ENCODE peak calls at places on chromosomes 13 and 19, in seven cellular contexts. D is activated B cell treated with CpG ODN at 0.5 μM for 24 hours; W is AG04450; I is CD8-positive, alpha-beta T cell; N is epithelial cell of proximal tubule; Q is IMR-90; P is left ventricle myocardium inferior. M is an unnamed sample.

GRCh38 chr13:35164324-35164932 is 222.4 kb downstream of the NBEA start:
- DNase-seq in D (no peak), W (no peak), I (no peak), N (no peak), Q (peak), P (no peak), M (no peak)

GRCh38 chr19:49216076-49216475 is 58.5 kb downstream of the TRPM4 start:
- DNase-seq in D (no peak), W (no peak), I (no peak), N (no peak), Q (peak), P (no peak), M (peak)

GRCh38 chr13:49681837-49682236 is 9.4 kb downstream of the EBPL start:
- DNase-seq in D (no peak), W (no peak), I (no peak), N (no peak), Q (peak), P (no peak), M (peak)

GRCh38 chr13:51584731-51585191 is 499 bp downstream of the WDFY2 start:
- DNase-seq in D (no peak), W (no peak), I (peak), N (no peak), Q (peak), P (peak), M (peak)

GRCh38 chr19:10113964-10114650 is 2.6 kb downstream of the P2RY11 start:
- DNase-seq in D (no peak), W (no peak), I (no peak), N (no peak), Q (no peak), P (no peak), M (no peak)

GRCh38 chr19:11400695-11401291 is 16.7 kb upstream of the EPOR start:
- DNase-seq in D (no peak), W (no peak), I (no peak), N (no peak), Q (no peak), P (no peak), M (no peak)

GRCh38 chr13:113636266-113636963 is 21.6 kb downstream of the ATP4B start:
- DNase-seq in D (no peak), W (no peak), I (no peak), N (no peak), Q (no peak), P (peak), M (no peak)

GRCh38 chr19:3585301-3586123 is at the start of gene GIPC3:
- DNase-seq in D (peak), W (no peak), I (no peak), N (no peak), Q (no peak), P (no peak), M (no peak)

GRCh38 chr19:3055741-3056453 is 6.4 kb downstream of the TLE5 start:
- DNase-seq in D (no peak), W (no peak), I (no peak), N (no peak), Q (no peak), P (no peak), M (no peak)

GRCh38 chr13:21079761-21080730 is 18.7 kb upstream of the LATS2 start:
- DNase-seq in D (no peak), W (peak), I (no peak), N (peak), Q (peak), P (no peak), M (peak)

GRCh38 chr13:20616059-20616797 is 49.3 kb downstream of the IFT88 start:
- DNase-seq in D (no peak), W (peak), I (no peak), N (no peak), Q (peak), P (no peak), M (peak)

GRCh38 chr19:55449469-55449868 is 6.4 kb upstream of the SHISA7 start:
- DNase-seq in D (no peak), W (no peak), I (no peak), N (no peak), Q (no peak), P (no peak), M (no peak)

GRCh38 chr19:2478324-2478755 is 2.4 kb downstream of the GADD45B start:
- DNase-seq in D (peak), W (no peak), I (peak), N (no peak), Q (peak), P (peak), M (no peak)

GRCh38 chr19:45474191-45474940 is 6.6 kb downstream of the FOSB start:
- DNase-seq in D (no peak), W (no peak), I (no peak), N (no peak), Q (peak), P (no peak), M (peak)

GRCh38 chr13:48125794-48126228 is 30.9 kb upstream of the MED4 start:
- DNase-seq in D (no peak), W (no peak), I (no peak), N (peak), Q (no peak), P (no peak), M (no peak)
- TF ChIP-seq CTCF in D (no peak), W (no peak), I (no peak), N (no peak), Q (no peak), P (no peak), M (no peak)

GRCh38 chr13:76349700-76350099 is 536.5 kb downstream of the KCTD12 start:
- DNase-seq in D (no peak), W (no peak), I (no peak), N (no peak), Q (no peak), P (no peak), M (peak)
- TF ChIP-seq CTCF in D (no peak), W (no peak), I (no peak), N (no peak), Q (no peak), P (no peak), M (no peak)

GRCh38 chr19:39037194-39037593 is 4.8 kb upstream of the FBXO27 start:
- DNase-seq in D (no peak), W (no peak), I (no peak), N (no peak), Q (no peak), P (no peak), M (no peak)

GRCh38 chr19:39032164-39032918 is at the start of gene FBXO27:
- DNase-seq in D (no peak), W (no peak), I (no peak), N (no peak), Q (no peak), P (peak), M (no peak)

DNA sequence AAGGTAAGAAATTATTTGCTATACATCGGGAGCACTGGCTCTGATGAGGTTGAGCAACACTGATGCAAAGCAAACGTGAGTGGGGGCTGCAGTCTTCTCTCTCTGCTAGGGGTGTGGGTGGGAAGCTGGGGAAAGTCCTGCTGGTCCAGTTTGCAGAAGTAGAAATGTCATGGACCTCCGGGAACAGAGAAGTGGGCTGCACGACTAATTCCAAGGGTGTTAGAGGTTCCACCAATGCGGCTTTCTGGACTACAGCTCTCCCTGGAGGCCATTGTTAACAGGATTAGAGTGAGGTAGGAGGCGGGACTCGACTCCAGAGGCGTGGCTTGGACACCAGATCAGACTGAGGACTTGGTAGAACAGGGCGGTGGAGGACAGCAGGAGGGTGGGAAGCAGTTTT is 5.7 kb upstream of the FBXO27 start:
- DNase-seq in D (no peak), W (no peak), I (no peak), N (no peak), Q (peak), P (no peak), M (peak)
- TF ChIP-seq CTCF in D (no peak), W (peak), I (no peak), N (peak), Q (peak), P (no peak), M (peak)

GRCh38 chr13:97369269-97369893 is 64.6 kb upstream of the RAP2A start:
- DNase-seq in D (no peak), W (no peak), I (no peak), N (no peak), Q (no peak), P (no peak), M (no peak)
- TF ChIP-seq CTCF in D (no peak), W (no peak), I (no peak), N (no peak), Q (no peak), P (no peak), M (no peak)

GRCh38 chr13:109835321-109835720 is 48.9 kb upstream of the IRS2 start:
- DNase-seq in D (no peak), W (no peak), I (no peak), N (no peak), Q (peak), P (no peak), M (peak)

GRCh38 chr13:109836629-109837607 is 50.5 kb upstream of the IRS2 start:
- DNase-seq in D (no peak), W (no peak), I (no peak), N (peak), Q (no peak), P (no peak), M (no peak)

GRCh38 chr13:109833071-109833470 is 46.7 kb upstream of the IRS2 start:
- DNase-seq in D (no peak), W (no peak), I (no peak), N (no peak), Q (no peak), P (no peak), M (no peak)

GRCh38 chr13:109833940-109834339 is 47.6 kb upstream of the IRS2 start:
- DNase-seq in D (no peak), W (no peak), I (no peak), N (no peak), Q (no peak), P (no peak), M (no peak)
- TF ChIP-seq CTCF in D (no peak), W (no peak), I (no peak), N (no peak), Q (no peak), P (no peak), M (no peak)

GRCh38 chr19:6100284-6100915 is 9.9 kb downstream of the RFX2 start:
- DNase-seq in D (peak), W (no peak), I (peak), N (no peak), Q (no peak), P (no peak), M (no peak)
- TF ChIP-seq CTCF in D (no peak), W (no peak), I (no peak), N (no peak), Q (no peak), P (peak), M (no peak)

GRCh38 chr13:60986301-60986700 is 429.3 kb downstream of the PCDH20 start:
- DNase-seq in D (no peak), W (no peak), I (no peak), N (no peak), Q (no peak), P (no peak), M (no peak)

GRCh38 chr13:60990032-60990733 is 425.5 kb downstream of the PCDH20 start:
- DNase-seq in D (no peak), W (no peak), I (no peak), N (no peak), Q (no peak), P (no peak), M (no peak)
- TF ChIP-seq CTCF in D (no peak), W (no peak), I (no peak), N (no peak), Q (no peak), P (no peak), M (no peak)

GRCh38 chr19:532578-533484 is 1.3 kb downstream of the CDC34 start:
- DNase-seq in D (no peak), W (no peak), I (peak), N (no peak), Q (peak), P (peak), M (peak)
- TF ChIP-seq CTCF in D (no peak), W (peak), I (peak), N (peak), Q (peak), P (peak), M (peak)

DNA sequence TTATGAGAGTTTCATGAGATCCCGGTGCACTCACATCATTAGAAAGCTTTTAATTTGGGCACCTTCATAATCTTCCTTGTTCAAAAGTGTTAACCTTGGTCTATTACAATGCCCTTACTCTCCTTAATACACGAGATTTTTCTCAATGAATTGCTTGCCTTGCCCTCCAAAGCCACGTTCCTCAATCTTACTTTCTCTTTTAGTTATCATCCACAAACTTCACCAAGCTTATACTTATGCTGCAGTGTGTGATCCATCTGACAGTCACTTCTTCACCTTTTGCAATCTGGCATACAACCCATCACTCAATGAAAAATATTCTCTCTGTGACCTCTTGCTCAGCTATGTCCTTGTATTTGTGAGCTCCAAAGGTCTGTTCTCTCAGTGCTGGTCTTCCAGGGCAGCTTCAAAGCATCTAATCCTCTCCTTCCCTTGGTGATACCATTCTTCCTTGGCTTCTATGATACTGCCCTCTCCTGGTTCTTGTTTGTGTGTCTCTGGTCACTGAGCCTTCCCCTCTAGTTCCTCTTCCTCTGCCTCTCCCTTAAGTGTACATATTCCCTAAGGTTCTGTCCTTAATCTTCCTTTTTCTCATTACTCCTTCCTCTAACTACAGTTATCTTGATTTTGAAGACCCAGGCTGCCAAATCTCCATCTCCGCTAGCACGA is 202.2 kb upstream of the STARD13 start:
- DNase-seq in D (no peak), W (no peak), I (no peak), N (no peak), Q (peak), P (no peak), M (no peak)
- TF ChIP-seq CTCF in D (no peak), W (peak), I (no peak), N (peak), Q (peak), P (peak), M (peak)

DNA sequence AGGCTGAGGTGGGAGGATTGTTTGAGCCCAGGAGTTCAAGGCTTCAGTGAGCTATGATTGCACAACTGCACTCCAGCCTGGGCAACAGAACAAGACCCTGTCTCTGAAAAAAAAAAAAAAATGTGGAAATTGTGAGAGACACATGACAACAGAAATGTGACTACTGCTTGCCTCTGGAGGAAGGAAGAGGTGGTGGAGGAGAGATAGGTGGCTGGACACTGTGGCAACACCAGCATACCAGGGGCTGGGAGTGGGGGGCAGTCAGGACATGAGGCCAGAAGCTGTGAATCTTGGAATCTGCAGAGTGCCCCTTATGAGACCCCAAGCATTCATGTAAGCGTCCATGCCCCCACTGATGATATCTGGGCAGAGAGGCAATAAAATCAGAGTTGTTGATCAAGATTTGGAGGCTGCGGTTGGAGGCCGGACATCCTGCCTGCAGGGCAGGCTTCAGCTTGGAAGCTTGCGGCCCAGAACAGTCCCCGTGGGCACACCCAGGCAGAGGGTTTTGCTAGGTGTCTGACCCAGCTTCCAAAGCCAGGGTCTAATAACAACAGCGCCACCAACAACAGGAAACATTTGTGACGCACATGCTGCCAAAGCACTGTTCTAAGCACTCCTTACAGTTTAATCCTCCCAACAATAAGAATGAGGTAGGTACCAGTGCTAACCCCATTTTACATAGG is 16.9 kb downstream of the FAM187B start:
- DNase-seq in D (no peak), W (no peak), I (peak), N (no peak), Q (no peak), P (peak), M (no peak)
- TF ChIP-seq CTCF in D (no peak), W (no peak), I (no peak), N (no peak), Q (no peak), P (no peak), M (no peak)

M was measured in brain microvascular endothelial cell.